ENCODE peak calls at places on chromosomes 12 and 14, in four cellular contexts. D, I, F and S are unnamed samples.

GRCh38 chr12:106224392-106224706 is 23.5 kb downstream of the CKAP4 start:
- DNase-seq in I (no peak), F (no peak), D (no peak), S (no peak)

GRCh38 chr12:49924847-49925246 is 21.1 kb upstream of the FAIM2 start:
- DNase-seq in F (no peak), I (no peak), D (no peak), S (no peak)

GRCh38 chr14:102878970-102879460 is 43.4 kb upstream of the AMN start:
- DNase-seq in D (no peak), F (no peak), I (no peak), S (no peak)

GRCh38 chr12:1594045-1594294 is 411 bp downstream of the FBXL14 start:
- DNase-seq in F (no peak), I (no peak), D (peak; percentile 38), S (peak; percentile 51)

GRCh38 chr12:442235-442884 is 17.4 kb upstream of the B4GALNT3 start:
- DNase-seq in I (peak; percentile 44), F (no peak), D (no peak), S (no peak)

GRCh38 chr14:36874396-36875138 is 212.9 kb downstream of the PAX9 start:
- DNase-seq in I (no peak), D (no peak), F (no peak), S (no peak)

GRCh38 chr14:66025779-66026178 is 460.4 kb upstream of the CCDC196 start:
- DNase-seq in F (no peak), I (no peak), D (no peak), S (no peak)

GRCh38 chr12:106645074-106645421 is 62.2 kb downstream of the RFX4 start:
- DNase-seq in D (no peak), F (no peak), I (no peak), S (no peak)

GRCh38 chr14:73815849-73816816 is 35.5 kb upstream of the PTGR2 start:
- DNase-seq in D (no peak), I (no peak), F (no peak), S (no peak)

GRCh38 chr14:76808990-76809389 is 3.7 kb downstream of the ANGEL1 start:
- DNase-seq in D (no peak), I (no peak), F (no peak), S (no peak)

GRCh38 chr14:96989293-96989692 is 192.1 kb downstream of the VRK1 start:
- DNase-seq in I (no peak), F (no peak), D (no peak), S (no peak)

GRCh38 chr14:104753528-104754212 is 723 bp downstream of the SIVA1 start:
- DNase-seq in D (no peak), I (no peak), F (no peak), S (no peak)

GRCh38 chr12:50948798-50949197 is 3.5 kb upstream of the HIGD1C start:
- DNase-seq in F (no peak), D (no peak), I (no peak), S (no peak)

GRCh38 chr14:90642239-90642717 is 174.0 kb downstream of the TTC7B start:
- DNase-seq in I (no peak), F (no peak), D (no peak), S (no peak)

GRCh38 chr12:123546281-123546680 is 12.8 kb upstream of the RILPL1 start:
- DNase-seq in I (no peak), D (no peak), F (no peak), S (no peak)

GRCh38 chr14:59415836-59416620 is 49.2 kb downstream of the GPR135 start:
- DNase-seq in D (no peak), F (no peak), I (no peak), S (no peak)

GRCh38 chr14:55438066-55438683 is 2.2 kb downstream of the TBPL2 start:
- DNase-seq in I (peak; percentile 35), F (no peak), D (no peak), S (peak; percentile 24)

GRCh38 chr12:28191690-28192089 is 1.4 kb downstream of the CCDC91 start:
- DNase-seq in I (peak; percentile 13), D (no peak), F (no peak), S (no peak)

GRCh38 chr14:70317969-70318634 is 41.4 kb downstream of the COX16 start:
- DNase-seq in I (no peak), F (peak; percentile 2), D (no peak), S (peak; percentile 2)

GRCh38 chr12:85979641-85980040 is 105.5 kb downstream of the NTS start:
- DNase-seq in F (no peak), I (no peak), D (no peak), S (no peak)

GRCh38 chr12:26661399-26661798 is 171.6 kb downstream of the ITPR2 start:
- DNase-seq in F (no peak), I (no peak), D (no peak), S (no peak)
- TF ChIP-seq POLR2AphosphoS5 in F (no peak), I (no peak), D (no peak), S (no peak)

GRCh38 chr14:75429562-75429961 is 1.7 kb downstream of the JDP2 start:
- DNase-seq in F (no peak), D (no peak), I (no peak), S (no peak)

GRCh38 chr14:75427126-75427481 is 718 bp upstream of the JDP2 start:
- DNase-seq in I (no peak), D (no peak), F (no peak), S (no peak)

GRCh38 chr14:75428230-75429104 is 645 bp downstream of the JDP2 start:
- DNase-seq in I (peak; percentile 74), F (no peak), D (no peak), S (peak; percentile 47)

GRCh38 chr14:75426332-75427125 is 1.3 kb upstream of the JDP2 start:
- DNase-seq in I (no peak), F (peak; percentile 76), D (no peak), S (peak; percentile 55)

GRCh38 chr14:75427482-75428229 is at the start of gene JDP2:
- DNase-seq in I (peak; percentile 66), D (peak; percentile 51), F (no peak), S (peak; percentile 47)
- TF ChIP-seq SPI1 in I (peak; percentile 46), D (peak; percentile 63), F (peak; percentile 27), S (peak; percentile 6)

GRCh38 chr12:33187409-33187808 is 252.2 kb downstream of the SYT10 start:
- DNase-seq in D (no peak), I (no peak), F (no peak), S (no peak)
- TF ChIP-seq POLR2AphosphoS5 in D (no peak), I (no peak), F (no peak), S (no peak)

GRCh38 chr12:54749191-54749818 is 101.1 kb upstream of the DCD start:
- DNase-seq in F (peak; percentile 5), I (peak; percentile 36), D (no peak), S (no peak)
- TF ChIP-seq SPI1 in F (no peak), I (no peak), D (no peak), S (no peak)

DNA sequence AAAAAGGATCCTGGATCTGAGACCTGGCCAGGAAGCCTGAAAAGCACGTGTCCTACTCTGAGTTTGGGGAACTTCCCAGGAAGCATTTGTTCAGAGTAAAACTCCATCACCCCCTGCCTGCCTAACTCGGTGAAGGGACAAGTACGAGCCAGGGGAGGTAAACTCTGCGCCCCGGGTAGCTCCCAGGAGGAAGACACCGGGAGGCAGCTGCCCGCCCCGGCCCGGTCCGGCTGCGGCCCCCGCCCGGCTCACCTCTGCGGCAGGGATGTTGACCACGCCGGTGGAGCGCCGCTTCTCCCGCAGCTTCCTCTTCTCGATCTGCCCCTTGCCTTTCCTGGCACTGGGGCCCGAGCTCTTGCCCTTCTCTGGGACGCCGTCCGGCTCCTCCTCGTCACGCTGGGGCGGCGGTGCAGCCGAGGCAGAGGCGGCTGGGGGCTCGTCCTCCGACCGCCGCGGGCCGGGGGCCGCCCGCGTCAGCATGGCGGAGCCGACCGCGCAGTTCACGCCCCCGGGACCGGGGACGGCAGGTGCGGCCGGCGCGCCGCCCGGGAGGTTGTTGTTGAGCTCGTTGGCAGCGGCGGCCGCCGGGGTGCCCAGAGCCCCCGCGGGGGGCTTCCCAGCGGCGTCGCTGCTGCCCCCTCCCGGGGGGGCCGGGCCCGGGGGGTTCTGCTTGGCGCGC is 1.1 kb downstream of the PAWR start:
- DNase-seq in F (no peak), D (no peak), I (no peak), S (peak; percentile 36)
- TF ChIP-seq POLR2AphosphoS5 in F (no peak), D (no peak), I (no peak), S (no peak)

DNA sequence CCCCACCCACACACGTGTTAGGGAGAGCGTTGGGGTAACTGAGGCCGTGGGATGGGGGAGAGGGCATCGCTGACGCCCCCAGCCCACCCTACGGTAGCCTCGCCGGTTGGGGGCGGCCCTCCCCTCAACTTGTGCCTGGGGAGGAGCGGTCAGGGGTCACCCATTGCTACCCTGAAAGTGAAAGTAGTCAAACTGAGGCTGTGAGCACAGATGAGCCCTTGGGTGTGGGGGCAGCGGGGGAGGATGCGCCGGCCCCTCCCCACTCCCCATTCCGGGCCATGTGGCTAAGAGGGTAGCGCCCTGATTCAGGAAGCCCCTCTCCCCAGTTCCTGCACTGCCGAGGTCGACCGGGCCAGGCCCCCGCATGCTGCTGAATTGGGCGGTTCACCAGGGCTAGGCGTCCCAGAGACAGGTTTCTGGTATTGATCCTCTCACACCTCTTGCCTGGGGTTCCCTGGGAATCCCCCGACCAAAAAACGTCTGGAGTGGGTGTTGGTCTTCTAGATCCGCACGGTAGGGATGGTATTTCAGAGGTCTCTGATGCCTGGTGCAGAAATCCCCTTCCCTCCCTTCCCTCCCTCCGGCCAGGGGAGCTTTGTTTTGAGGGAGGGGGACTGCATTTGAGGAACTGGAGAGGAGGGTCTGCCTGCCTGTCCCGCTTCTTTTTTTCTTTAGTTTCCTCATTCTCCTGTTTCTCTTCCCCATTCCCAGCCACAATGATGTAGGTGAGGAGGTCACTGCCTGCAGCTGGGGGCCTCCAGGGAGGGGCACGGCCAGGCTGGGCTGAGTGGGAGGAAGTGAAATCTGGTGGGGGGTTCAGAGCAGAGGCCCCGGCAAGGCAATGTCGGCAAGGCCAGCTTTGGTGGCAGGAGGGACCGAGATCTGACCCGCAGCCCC is 999 bp downstream of the SH2B3 start:
- DNase-seq in D (no peak), I (no peak), F (no peak), S (no peak)
- TF ChIP-seq SPI1 in D (peak; percentile 91), I (peak; percentile 48), F (peak; percentile 87), S (peak; percentile 80)

GRCh38 chr14:50002926-50003212 is 110.0 kb downstream of the ARF6 start:
- DNase-seq in D (no peak), F (no peak), I (no peak), S (no peak)

GRCh38 chr14:50001999-50002925 is 109.4 kb downstream of the ARF6 start:
- DNase-seq in D (no peak), F (peak; percentile 82), I (no peak), S (no peak)

GRCh38 chr14:50001146-50001998 is 108.5 kb downstream of the ARF6 start:
- DNase-seq in I (peak; percentile 67), F (no peak), D (no peak), S (peak; percentile 45)

GRCh38 chr14:50006141-50006540 is 110.2 kb downstream of the VCPKMT start:
- DNase-seq in F (no peak), D (no peak), I (no peak), S (no peak)

GRCh38 chr14:50003213-50004021 is 110.5 kb downstream of the ARF6 start:
- DNase-seq in F (peak; percentile 60), I (peak; percentile 94), D (no peak), S (peak; percentile 79)
- TF ChIP-seq POLR2AphosphoS5 in F (peak; percentile 84), I (peak; percentile 67), D (peak; percentile 33), S (peak; percentile 87)